ENCODE peak calls at places on chromosomes 2 and 18, in four cellular contexts. N, T, H and K are unnamed samples.

GRCh38 chr2:45119038-45119437 is 109.8 kb upstream of the SIX2 start:
- DNase-seq in N (no peak), T (no peak), H (no peak), K (no peak)

GRCh38 chr2:127283275-127283674 is 10.7 kb downstream of the ERCC3 start:
- DNase-seq in N (no peak), T (no peak), H (no peak), K (no peak)

GRCh38 chr2:82796132-82796531 is 1662.9 kb downstream of the SUCLG1 start:
- DNase-seq in N (no peak), T (no peak), H (peak), K (no peak)

GRCh38 chr2:36965751-36966369 is 476 bp downstream of the STRN start:
- DNase-seq in N (peak), T (peak), H (peak), K (peak)

GRCh38 chr2:227524665-227525064 is 52.7 kb downstream of the AGFG1 start:
- DNase-seq in N (no peak), T (no peak), H (no peak), K (no peak)

GRCh38 chr2:36438454-36438977 is 82.9 kb downstream of the CRIM1 start:
- DNase-seq in N (peak), T (no peak), H (peak), K (no peak)

GRCh38 chr2:189517847-189518535 is 62.6 kb downstream of the SLC40A1 start:
- DNase-seq in N (no peak), T (peak), H (no peak), K (no peak)

GRCh38 chr2:23904692-23905091 is 22.2 kb downstream of the ATAD2B start:
- DNase-seq in N (no peak), T (no peak), H (peak), K (no peak)

GRCh38 chr2:128628206-128628605 is 309.5 kb upstream of the HS6ST1 start:
- DNase-seq in N (no peak), T (no peak), H (no peak), K (no peak)

GRCh38 chr2:174527101-174527721 is 40.4 kb upstream of the GPR155 start:
- DNase-seq in N (no peak), T (no peak), H (no peak), K (no peak)

GRCh38 chr2:156883828-156884615 is 373.5 kb upstream of the GALNT5 start:
- DNase-seq in N (peak), T (no peak), H (no peak), K (peak)

GRCh38 chr18:9109523-9109922 is 7.0 kb downstream of the NDUFV2 start:
- DNase-seq in N (no peak), T (no peak), H (no peak), K (no peak)

GRCh38 chr2:133818661-133819060 is 250.4 kb upstream of the NCKAP5 start:
- DNase-seq in N (no peak), T (no peak), H (no peak), K (no peak)

GRCh38 chr18:50727721-50728470 is 91.9 kb downstream of the MRO start:
- DNase-seq in N (no peak), T (no peak), H (no peak), K (no peak)

GRCh38 chr2:60366178-60366577 is 187.3 kb downstream of the BCL11A start:
- DNase-seq in N (no peak), T (no peak), H (no peak), K (peak)

GRCh38 chr18:49340446-49340845 is 120.0 kb downstream of the DYM start:
- DNase-seq in N (no peak), T (no peak), H (no peak), K (no peak)
- TF ChIP-seq MAX in N (no peak), T (no peak), H (no peak), K (no peak)

DNA sequence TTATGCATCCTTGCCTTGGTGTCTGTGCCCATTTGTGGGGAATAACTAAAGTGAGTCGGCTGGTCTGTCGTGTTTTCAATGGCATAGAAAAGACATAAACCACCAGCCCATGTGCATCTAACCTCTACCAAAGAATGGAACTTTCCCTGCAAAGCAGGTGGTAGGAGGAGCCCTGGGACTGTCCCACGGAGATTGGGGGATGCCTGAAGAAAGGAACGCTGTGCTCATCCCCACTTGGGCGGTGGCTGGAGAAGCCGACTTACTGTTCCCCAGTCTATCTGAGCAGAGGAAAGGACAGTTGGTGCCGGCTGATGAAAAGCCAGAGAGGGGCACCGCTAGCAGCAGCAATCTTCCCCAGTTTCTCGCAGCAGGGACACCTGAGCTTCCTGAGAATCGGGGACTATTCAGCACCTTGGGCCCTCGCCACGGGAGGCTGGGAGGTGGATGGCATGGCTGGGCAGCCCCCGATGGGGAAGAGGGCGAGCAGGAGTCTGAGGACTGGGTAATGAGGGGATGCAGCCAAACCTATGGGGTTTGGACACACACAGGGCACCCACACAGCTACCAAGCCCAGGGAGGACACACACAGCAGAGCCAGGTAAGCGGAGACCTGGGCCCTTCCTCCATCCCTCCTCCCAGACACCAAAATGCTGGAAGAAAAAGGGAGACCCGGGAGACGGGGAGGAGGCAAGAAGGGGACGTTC is 53.7 kb upstream of the AGAP1 start:
- DNase-seq in N (no peak), T (no peak), H (no peak), K (no peak)
- TF ChIP-seq MYC in N (no peak), T (no peak), H (no peak), K (no peak)

GRCh38 chr2:85889648-85890281 is 975 bp upstream of the ST3GAL5 start:
- DNase-seq in N (no peak), T (no peak), H (no peak), K (no peak)

GRCh38 chr2:85888020-85888744 is 608 bp downstream of the ST3GAL5 start:
- DNase-seq in N (no peak), T (peak), H (peak), K (peak)

GRCh38 chr2:85890522-85891176 is 1.9 kb upstream of the ST3GAL5 start:
- DNase-seq in N (no peak), T (peak), H (no peak), K (peak)

GRCh38 chr2:85887566-85888019 is 1.2 kb downstream of the ST3GAL5 start:
- DNase-seq in N (peak), T (peak), H (peak), K (peak)

GRCh38 chr2:85888745-85889647 is at the start of gene ST3GAL5:
- DNase-seq in N (peak), T (peak), H (peak), K (peak)
- TF ChIP-seq MAX in N (peak), T (peak), H (peak), K (peak)

GRCh38 chr18:39053569-39053968 is 1488.0 kb upstream of the CELF4 start:
- DNase-seq in N (no peak), T (no peak), H (no peak), K (no peak)
- TF ChIP-seq MYC in N (no peak), T (no peak), H (no peak), K (no peak)

GRCh38 chr2:8003462-8004075 is 678.3 kb upstream of the ID2 start:
- DNase-seq in N (no peak), T (peak), H (no peak), K (peak)
- TF ChIP-seq MAX in N (no peak), T (no peak), H (no peak), K (no peak)

DNA sequence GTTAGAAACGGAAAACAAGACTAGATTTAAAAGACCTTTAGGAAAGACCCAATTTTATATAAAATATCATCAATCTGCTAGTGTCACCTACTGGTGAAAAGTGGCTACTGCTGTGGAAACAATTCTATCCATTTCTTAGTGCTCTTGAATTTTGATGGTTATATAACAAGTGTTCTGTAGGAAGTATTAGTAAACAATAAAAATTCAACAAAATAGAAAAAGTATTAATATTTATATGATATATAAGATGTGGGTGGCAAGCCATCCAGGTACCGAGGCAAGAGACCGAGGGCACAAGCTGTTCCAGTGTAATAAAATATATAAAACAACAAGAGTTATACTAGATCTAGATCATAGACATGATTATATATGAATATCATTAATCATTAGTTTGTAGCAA is 6.2 kb upstream of the TMEM87B start:
- DNase-seq in N (peak), T (peak), H (peak), K (peak)
- TF ChIP-seq MYC in N (no peak), T (no peak), H (no peak), K (no peak)

GRCh38 chr18:453399-453798 is 47.1 kb downstream of the COLEC12 start:
- DNase-seq in N (no peak), T (no peak), H (no peak), K (no peak)

GRCh38 chr18:446941-447560 is 53.5 kb downstream of the COLEC12 start:
- DNase-seq in N (no peak), T (no peak), H (peak), K (no peak)

GRCh38 chr18:452801-453200 is 47.7 kb downstream of the COLEC12 start:
- DNase-seq in N (no peak), T (no peak), H (no peak), K (peak)

GRCh38 chr18:448116-448515 is 52.4 kb downstream of the COLEC12 start:
- DNase-seq in N (no peak), T (no peak), H (peak), K (no peak)

GRCh38 chr18:449374-449773 is 51.1 kb downstream of the COLEC12 start:
- DNase-seq in N (no peak), T (no peak), H (peak), K (no peak)
- TF ChIP-seq MAX in N (no peak), T (no peak), H (no peak), K (no peak)

GRCh38 chr2:11097988-11098387 is 57.3 kb upstream of the SLC66A3 start:
- DNase-seq in N (no peak), T (no peak), H (no peak), K (no peak)
- TF ChIP-seq MYC in N (no peak), T (no peak), H (no peak), K (no peak)

DNA sequence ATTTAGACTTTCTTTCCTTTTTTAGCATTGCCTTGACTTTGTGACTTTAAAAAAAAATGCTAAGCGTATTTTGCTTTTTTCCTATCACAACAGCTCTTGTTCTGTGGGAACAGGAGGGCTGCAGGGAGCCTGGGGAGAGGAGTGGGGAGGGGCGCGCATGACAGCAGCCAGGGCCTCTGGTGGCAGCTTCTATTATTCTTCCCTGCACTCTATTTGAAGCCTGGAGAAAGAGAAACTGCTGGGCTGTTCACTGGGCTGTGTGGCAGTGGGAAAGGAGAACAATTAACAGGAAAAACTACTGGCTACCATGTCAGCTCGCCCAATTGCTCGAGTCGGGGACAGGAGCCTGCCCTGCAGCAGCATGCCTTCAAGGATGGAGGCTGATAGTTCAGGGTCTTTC is 119.0 kb upstream of the ZBTB14 start:
- DNase-seq in N (no peak), T (no peak), H (no peak), K (no peak)
- TF ChIP-seq MAX in N (no peak), T (no peak), H (no peak), K (no peak)